ENCODE peak calls at places on chromosomes 2 and 18, in four cellular contexts. L is DMS153, N is posterior cingulate gyrus, O is body of pancreas. I is an unnamed sample.

GRCh38 chr18:31232779-31233424 is 70.2 kb upstream of the DSC1 start:
- DNase-seq in L (no peak), N (no peak), O (no peak), I (no peak)

GRCh38 chr2:239146011-239146641 is 254.7 kb downstream of the HDAC4 start:
- DNase-seq in L (no peak), N (no peak), O (no peak), I (no peak)

GRCh38 chr2:239376351-239376750 is 24.5 kb downstream of the HDAC4 start:
- DNase-seq in L (no peak), N (no peak), O (no peak), I (peak)

GRCh38 chr2:46684661-46685060 is 205.3 kb downstream of the TMEM247 start:
- DNase-seq in L (no peak), N (no peak), O (no peak), I (no peak)

GRCh38 chr18:76385681-76385975 is 109.4 kb downstream of the ZNF516 start:
- DNase-seq in L (no peak), N (no peak), O (no peak), I (peak)

GRCh38 chr2:39142904-39143617 is 22.2 kb upstream of the SOS1 start:
- DNase-seq in L (no peak), N (no peak), O (no peak), I (no peak)

GRCh38 chr18:68394705-68395104 is 320.2 kb downstream of the TMX3 start:
- DNase-seq in L (no peak), N (no peak), O (no peak), I (no peak)

GRCh38 chr2:53751728-53752127 is 15.9 kb upstream of the CHAC2 start:
- DNase-seq in L (no peak), N (no peak), O (no peak), I (no peak)

GRCh38 chr18:67359868-67360838 is 156.4 kb downstream of the DSEL start:
- DNase-seq in L (no peak), N (no peak), O (peak), I (peak)

GRCh38 chr2:209661286-209661685 is 110.3 kb upstream of the UNC80 start:
- DNase-seq in L (no peak), N (peak), O (no peak), I (no peak)

GRCh38 chr2:196420143-196420542 is 219.4 kb upstream of the CCDC150 start:
- DNase-seq in L (no peak), N (no peak), O (no peak), I (no peak)

GRCh38 chr18:60413944-60414547 is 41.5 kb upstream of the MC4R start:
- DNase-seq in L (no peak), N (no peak), O (no peak), I (no peak)

GRCh38 chr2:233974530-233975071 is 57.4 kb downstream of the TRPM8 start:
- DNase-seq in L (peak), N (no peak), O (peak), I (no peak)

GRCh38 chr2:174330945-174331619 is 3.7 kb upstream of the SP9 start:
- DNase-seq in L (no peak), N (no peak), O (no peak), I (no peak)

GRCh38 chr2:218003994-218004419 is 1.2 kb upstream of the TNS1 start:
- DNase-seq in L (no peak), N (no peak), O (peak), I (peak)

GRCh38 chr2:48525269-48525943 is 4.5 kb upstream of the STON1 start:
- DNase-seq in L (no peak), N (no peak), O (peak), I (no peak)

GRCh38 chr2:98777076-98777475 is 46.1 kb upstream of the MGAT4A start:
- DNase-seq in L (no peak), N (no peak), O (no peak), I (no peak)

GRCh38 chr2:156896294-156896693 is 361.2 kb upstream of the GALNT5 start:
- DNase-seq in L (no peak), N (no peak), O (no peak), I (no peak)

GRCh38 chr2:17912266-17912691 is 33.8 kb downstream of the KCNS3 start:
- DNase-seq in L (no peak), N (no peak), O (no peak), I (no peak)

GRCh38 chr2:55014962-55015939 is 35.0 kb downstream of the RTN4 start:
- DNase-seq in L (no peak), N (peak), O (peak), I (no peak)

GRCh38 chr2:233058717-233059546 is 1.2 kb upstream of the INPP5D start:
- DNase-seq in L (no peak), N (no peak), O (no peak), I (peak)

GRCh38 chr2:67032091-67032490 is 365.0 kb upstream of the ETAA1 start:
- DNase-seq in L (no peak), N (no peak), O (no peak), I (no peak)

GRCh38 chr2:229810786-229811185 is 96.4 kb upstream of the DNER start:
- DNase-seq in L (no peak), N (no peak), O (no peak), I (no peak)

GRCh38 chr2:71004857-71005256 is 10.2 kb upstream of the TEX261 start:
- DNase-seq in L (no peak), N (no peak), O (no peak), I (no peak)

GRCh38 chr18:9988665-9989064 is 74.8 kb downstream of the VAPA start:
- DNase-seq in L (no peak), N (no peak), O (no peak), I (no peak)

GRCh38 chr18:62672600-62672999 is 42.7 kb upstream of the PHLPP1 start:
- DNase-seq in L (no peak), N (no peak), O (no peak), I (no peak)

GRCh38 chr2:224171226-224171625 is 132.1 kb upstream of the SERPINE2 start:
- DNase-seq in L (no peak), N (peak), O (no peak), I (no peak)

GRCh38 chr2:149166958-149167810 is 128.7 kb downstream of the LYPD6B start:
- DNase-seq in L (no peak), N (no peak), O (no peak), I (no peak)

GRCh38 chr18:36297419-36298112 is at the start of gene FHOD3:
- DNase-seq in L (peak), N (peak), O (peak), I (peak)

GRCh38 chr2:195252018-195252417 is 405.0 kb upstream of the SLC39A10 start:
- DNase-seq in L (no peak), N (no peak), O (no peak), I (no peak)

GRCh38 chr2:81247648-81248047 is 943.1 kb upstream of the LRRTM1 start:
- DNase-seq in L (no peak), N (no peak), O (no peak), I (no peak)